ENCODE peak calls at places on chromosomes 11 and 22, in four cellular contexts. N, F, R and U are unnamed samples.

GRCh38 chr11:27291954-27292641 is 70.9 kb downstream of the CCDC34 start:
- DNase-seq in N (peak; percentile 58), F (no peak), R (peak; percentile 42), U (no peak)

GRCh38 chr11:6613496-6613895 is 1.5 kb upstream of the TAF10 start:
- DNase-seq in N (no peak), F (no peak), R (no peak), U (no peak)

GRCh38 chr11:1224491-1225385 is 1.9 kb downstream of the MUC5B start:
- DNase-seq in N (peak; percentile 85), F (peak; percentile 9), R (no peak), U (no peak)

GRCh38 chr11:102883132-102883531 is 8.3 kb upstream of the MMP12 start:
- DNase-seq in N (no peak), F (no peak), R (no peak), U (no peak)

GRCh38 chr11:2221591-2221990 is 48.8 kb downstream of the ASCL2 start:
- DNase-seq in N (no peak), F (no peak), R (no peak), U (no peak)

GRCh38 chr22:35349704-35350538 is 31.0 kb upstream of the HMOX1 start:
- DNase-seq in N (peak; percentile 57), F (no peak), R (no peak), U (no peak)

GRCh38 chr22:34842630-34843029 is 223.3 kb upstream of the ISX start:
- DNase-seq in N (no peak), F (no peak), R (no peak), U (no peak)

GRCh38 chr11:132821027-132821426 is 711.3 kb downstream of the OPCML start:
- DNase-seq in N (no peak), F (no peak), R (no peak), U (no peak)

GRCh38 chr11:16610213-16610737 is 128.2 kb upstream of the C11orf58 start:
- DNase-seq in N (peak; percentile 27), F (no peak), R (no peak), U (no peak)

DNA sequence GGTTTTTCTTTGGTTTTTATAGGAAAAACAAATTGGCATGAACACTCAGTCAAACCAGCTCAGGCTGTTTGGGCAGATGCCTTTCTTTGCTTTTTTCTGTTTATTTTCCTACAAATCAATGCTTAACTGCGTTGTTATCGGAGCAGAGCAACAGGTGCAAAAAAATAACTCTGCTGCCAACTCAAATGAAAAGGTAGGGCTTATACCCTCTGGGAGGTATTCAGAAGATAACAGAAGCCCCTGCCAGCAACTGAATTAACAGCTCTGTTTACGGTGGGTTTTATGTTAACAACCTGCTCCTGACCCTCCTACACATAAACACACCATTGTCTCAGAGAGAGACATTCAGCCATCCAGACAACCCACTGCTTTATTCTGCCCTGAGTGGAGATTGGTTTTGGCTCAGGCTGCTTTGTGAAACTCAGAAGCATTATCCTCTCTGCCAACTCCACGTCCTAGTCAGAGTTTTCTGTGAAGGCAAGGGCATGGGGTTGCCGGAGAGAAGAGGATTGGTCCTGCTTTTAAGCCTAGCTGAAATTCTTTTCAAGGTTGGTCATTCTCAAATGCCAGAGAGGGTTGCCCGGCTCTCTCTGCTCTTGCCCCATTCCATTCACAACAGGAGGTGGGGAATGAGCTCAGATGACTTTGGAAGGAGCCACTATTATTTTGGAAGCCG is 11.3 kb downstream of the EHF start:
- DNase-seq in N (no peak), F (no peak), R (no peak), U (no peak)
- H3K4me3 ChIP-seq in N (no peak overlapping the region), F (no peak overlapping the region), R (no peak overlapping the region), U (no peak overlapping the region)

DNA sequence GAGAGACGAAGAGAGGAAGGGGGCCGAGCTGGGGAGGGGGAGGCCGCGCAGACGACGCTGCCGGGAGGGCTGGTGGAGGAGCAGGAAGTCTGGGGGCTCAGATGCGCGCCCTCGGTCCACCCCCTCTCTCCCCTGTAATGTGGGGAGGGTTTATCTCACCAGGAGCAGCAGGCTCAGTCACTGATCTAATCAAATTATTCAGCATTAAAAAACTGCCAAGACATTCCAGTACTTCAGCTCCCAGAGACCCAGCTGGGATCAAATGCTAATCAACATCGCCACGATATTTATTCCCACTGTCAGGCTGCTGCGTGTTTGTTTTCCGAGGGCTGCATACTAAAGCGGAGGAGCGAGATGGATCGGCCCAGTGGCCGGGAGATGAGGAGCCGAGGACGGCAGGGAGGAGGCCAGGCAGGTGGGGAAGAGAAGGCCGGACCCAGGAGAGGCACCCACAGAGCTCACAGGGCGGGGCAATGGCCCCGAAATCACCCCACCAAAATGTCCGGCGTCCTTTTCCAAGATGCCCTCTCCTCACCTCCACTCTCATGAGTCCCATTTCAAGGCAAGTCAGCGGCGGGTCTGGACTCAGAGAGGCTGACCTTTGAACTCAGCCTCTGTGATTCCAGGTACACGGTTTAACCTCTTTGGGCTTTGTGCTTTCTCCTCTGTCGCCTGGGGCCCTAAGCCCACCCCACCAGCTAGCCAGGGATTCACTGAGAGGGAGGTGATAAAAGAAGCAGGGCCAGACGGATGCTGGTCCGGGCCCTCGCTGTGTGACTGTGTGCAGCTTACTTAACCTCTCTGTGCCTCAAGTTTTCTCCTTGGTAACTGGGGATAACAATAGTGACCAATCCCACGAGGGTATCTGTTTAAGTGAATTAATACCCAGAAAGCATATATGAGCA is 502.1 kb downstream of the MN1 start:
- DNase-seq in N (no peak), F (no peak), R (no peak), U (no peak)
- H3K4me3 ChIP-seq in N (no peak overlapping the region), F (no peak overlapping the region), R (no peak overlapping the region), U (no peak overlapping the region)

GRCh38 chr22:27129266-27129665 is 471.9 kb downstream of the MIAT start:
- DNase-seq in N (no peak), F (no peak), R (no peak), U (no peak)

GRCh38 chr22:27130949-27131745 is 473.8 kb downstream of the MIAT start:
- DNase-seq in N (no peak), F (no peak), R (no peak), U (no peak)

GRCh38 chr22:27133951-27134664 is 476.7 kb downstream of the MIAT start:
- DNase-seq in N (no peak), F (no peak), R (no peak), U (peak; percentile 38)

GRCh38 chr22:27132896-27133500 is 475.6 kb downstream of the MIAT start:
- DNase-seq in N (no peak), F (no peak), R (no peak), U (no peak)

DNA sequence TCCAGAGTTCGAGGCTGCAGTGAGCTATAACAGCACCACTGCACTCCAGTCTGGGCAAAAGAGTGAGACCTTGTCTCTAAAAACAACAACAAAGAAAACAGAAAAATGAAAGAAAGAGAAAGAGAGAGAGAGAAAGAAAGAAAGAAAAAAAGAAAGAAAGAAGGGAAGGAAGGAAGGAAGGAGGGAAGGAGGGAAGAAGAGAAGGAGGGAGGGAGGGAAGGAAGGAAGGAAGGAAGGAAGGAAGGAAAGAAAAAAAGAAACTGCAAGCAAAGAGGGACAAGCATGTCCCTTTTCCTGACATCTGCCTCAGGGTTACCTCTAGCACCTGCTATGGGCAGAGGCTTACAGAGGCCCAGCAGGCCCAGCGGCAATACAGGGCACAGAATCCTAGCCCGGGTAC is 475.0 kb downstream of the MIAT start:
- DNase-seq in N (no peak), F (no peak), R (no peak), U (no peak)
- H3K4me3 ChIP-seq in N (no peak overlapping the region), F (no peak overlapping the region), R (no peak overlapping the region), U (no peak overlapping the region)

DNA sequence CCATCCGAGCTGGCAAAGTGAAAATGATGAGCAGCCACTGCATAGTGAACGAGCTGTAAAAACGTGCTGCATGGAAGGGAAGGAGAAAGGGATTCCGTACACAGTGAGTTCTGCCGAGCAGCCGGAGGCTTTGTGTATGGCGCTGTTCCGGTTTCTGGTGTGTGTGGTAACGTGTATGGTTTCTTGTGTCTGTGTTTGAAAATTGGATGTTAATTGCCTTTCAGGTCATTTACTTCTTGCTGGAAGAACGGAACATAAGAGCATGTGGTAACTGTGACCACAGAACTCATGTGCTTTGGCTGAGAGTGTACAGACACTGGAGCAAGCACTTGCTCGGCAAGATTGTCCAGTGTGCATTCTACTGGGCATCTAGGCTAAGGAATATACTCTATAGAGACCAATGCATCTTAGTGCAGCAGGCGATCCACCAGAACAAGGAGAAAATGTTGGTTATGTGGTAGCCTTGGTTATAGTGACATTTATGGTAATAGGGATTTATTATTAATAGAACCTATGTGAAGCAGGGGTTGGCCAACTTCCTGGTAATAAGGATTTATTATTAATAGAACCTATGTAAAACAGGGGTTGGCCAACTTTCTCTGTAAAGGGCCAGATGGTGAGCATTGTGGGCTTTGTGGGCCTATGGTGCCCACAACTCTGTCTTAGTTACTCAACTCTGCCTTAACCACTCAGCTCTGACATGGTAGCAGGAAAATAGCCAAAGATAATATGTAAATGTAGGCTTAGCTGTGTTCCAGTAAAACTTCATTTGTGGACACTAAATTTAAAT is 49.2 kb downstream of the GRAMD1B start:
- DNase-seq in N (no peak), F (no peak), R (no peak), U (no peak)
- H3K4me3 ChIP-seq in N (no peak overlapping the region), F (no peak overlapping the region), R (no peak overlapping the region), U (no peak overlapping the region)

GRCh38 chr11:77522215-77522614 is 48.3 kb upstream of the PAK1 start:
- DNase-seq in N (no peak), F (no peak), R (no peak), U (no peak)
- H3K4me3 ChIP-seq in N (no peak overlapping the region), F (no peak overlapping the region), R (no peak overlapping the region), U (no peak overlapping the region)

DNA sequence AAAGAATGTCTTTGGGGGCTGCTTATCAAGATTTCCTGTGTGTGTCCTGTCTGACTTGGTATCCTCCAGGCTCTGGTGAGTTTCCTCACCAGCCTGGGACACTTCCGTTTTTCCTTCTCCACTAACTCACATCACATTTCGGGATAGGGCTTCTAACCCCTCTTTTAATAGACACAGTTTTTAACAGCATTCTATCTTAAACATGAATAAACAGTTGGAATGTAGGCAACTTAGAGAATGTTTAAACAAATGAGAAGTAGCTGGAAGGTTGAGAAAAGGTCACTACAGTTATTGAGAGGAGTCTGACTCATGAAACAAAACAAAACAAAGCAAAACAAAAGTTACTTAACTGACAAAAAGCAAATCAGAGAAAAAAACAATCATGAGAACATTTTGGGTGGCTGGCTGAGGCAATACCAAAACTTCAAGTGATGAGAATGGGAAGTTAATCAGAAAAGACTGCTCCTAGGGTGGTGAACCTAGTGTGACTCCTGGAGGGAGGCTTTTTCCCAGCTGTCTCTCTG is 64.7 kb upstream of the CTSC start:
- DNase-seq in N (no peak), F (no peak), R (no peak), U (no peak)
- H3K4me3 ChIP-seq in N (no peak overlapping the region), F (no peak overlapping the region), R (no peak overlapping the region), U (no peak overlapping the region)